ENCODE peak calls at places on chromosomes 4 and X, in four cellular contexts. C is AG04450, X is colonic mucosa, Q is A549. E is an unnamed sample.

GRCh38 chr4:55107054-55107453 is 18.3 kb downstream of the KDR start:
- DNase-seq in Q (no peak), X (no peak), C (no peak), E (no peak)

GRCh38 chrX:30777575-30777974 is 111.5 kb downstream of the TAB3 start:
- DNase-seq in Q (no peak), C (no peak), X (no peak), E (no peak)

GRCh38 chr4:78410651-78411050 is 140.9 kb upstream of the ANXA3 start:
- DNase-seq in C (no peak), Q (no peak), X (no peak), E (no peak)

GRCh38 chrX:48919360-48919821 is 567 bp upstream of the PIM2 start:
- DNase-seq in X (no peak), C (no peak), Q (no peak), E (no peak)

GRCh38 chrX:25432396-25432795 is 416.6 kb upstream of the ARX start:
- DNase-seq in Q (no peak), C (no peak), X (no peak), E (no peak)

GRCh38 chrX:135531813-135532212 is 11.4 kb downstream of the INTS6L start:
- DNase-seq in C (no peak), X (no peak), Q (no peak), E (no peak)

GRCh38 chr4:116724249-116724648 is 361.1 kb downstream of the TRAM1L1 start:
- DNase-seq in Q (no peak), X (no peak), C (no peak), E (no peak)

GRCh38 chr4:142369141-142369540 is 477.0 kb downstream of the INPP4B start:
- DNase-seq in X (no peak), Q (no peak), C (no peak), E (no peak)

GRCh38 chrX:38887222-38887621 is 86.0 kb downstream of the MID1IP1 start:
- DNase-seq in X (no peak), C (no peak), Q (no peak), E (no peak)

GRCh38 chr4:18736551-18736950 is 715.0 kb upstream of the LCORL start:
- DNase-seq in X (no peak), Q (no peak), C (no peak), E (no peak)

DNA sequence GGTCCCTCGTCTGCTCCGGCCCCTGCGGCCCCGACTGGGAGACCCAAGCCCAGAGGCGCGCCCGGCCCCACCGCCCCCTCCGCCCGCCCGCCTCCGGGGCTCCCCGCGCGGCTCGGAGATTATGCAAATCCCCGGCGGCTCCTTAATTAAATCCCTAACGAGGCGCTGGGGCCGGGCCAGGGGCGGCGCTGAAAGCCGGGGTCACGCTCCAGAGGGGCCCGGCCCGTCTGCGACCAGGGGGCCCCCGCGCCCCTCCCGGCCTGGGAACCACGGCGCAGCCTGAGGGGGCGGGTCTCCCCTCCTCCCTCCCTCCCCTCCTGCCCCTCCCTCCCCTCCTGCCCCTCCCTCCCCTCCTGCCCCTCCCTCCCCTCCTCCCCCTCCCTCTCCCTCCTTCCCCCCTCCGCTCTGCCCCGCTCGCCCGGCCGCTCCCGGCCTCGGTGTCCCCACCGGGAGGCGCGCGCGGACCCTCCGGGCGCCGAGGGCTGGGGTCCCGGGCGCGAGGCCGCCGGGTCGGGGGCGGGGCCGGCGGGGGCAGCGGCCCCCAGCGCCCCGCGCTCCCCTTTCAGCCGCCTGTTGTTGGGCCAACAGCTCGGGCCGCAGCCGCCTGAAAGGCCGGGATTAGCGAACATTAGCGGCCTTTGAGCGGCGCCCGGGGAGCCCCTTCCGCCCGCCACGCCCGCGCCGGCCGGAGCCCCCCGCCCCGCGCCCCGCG is 25.9 kb upstream of the FGFR3 start:
- DNase-seq in C (no peak), X (no peak), Q (peak), E (no peak)
- H3K4me3 ChIP-seq in C (peak), X (peak), Q (peak), E (no peak)

DNA sequence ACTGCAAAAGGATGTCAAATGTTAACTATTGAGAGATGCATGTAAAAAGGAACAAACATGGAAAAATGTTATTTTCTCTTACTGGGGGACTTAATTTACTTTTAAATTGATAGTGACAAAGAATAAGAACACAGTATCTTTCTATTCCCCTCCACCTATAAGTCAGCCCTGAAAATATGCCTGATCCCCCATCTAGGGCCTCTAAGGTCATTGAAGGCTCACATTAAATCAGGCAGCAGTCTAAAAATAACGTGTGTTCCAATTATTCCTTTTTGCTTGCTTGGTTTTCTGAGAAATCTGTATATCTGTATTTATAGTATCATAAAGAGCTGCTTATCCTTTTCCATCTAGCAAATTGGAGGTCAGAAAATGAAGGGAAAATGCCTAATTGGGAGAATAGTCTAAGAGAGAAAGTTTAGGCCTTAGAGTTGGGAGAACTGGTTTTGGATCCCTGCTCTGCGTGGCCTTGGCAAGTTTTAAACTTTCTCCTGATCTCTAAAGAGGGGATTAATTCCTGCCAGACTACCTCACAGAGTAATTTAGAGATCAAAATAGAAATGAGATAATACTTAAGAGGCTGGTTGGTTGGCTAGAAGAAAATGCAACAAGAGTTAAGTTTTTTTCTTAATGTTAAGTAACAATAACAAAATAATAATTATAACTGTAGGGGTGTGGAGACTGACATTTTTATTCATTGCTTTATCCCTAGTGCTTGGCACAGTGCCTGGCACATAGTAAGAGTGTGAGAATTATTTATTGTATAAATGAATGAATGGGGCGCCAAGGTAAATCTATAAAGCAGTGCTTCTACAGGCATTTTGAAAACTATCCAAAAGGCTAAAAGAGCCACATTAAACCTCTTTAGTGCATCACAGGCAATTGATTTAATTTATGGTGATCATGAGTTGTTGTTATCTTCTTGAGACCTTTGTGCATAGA is 160.3 kb downstream of the RASL11B start:
- DNase-seq in Q (no peak), C (no peak), X (no peak), E (no peak)
- H3K27ac ChIP-seq in Q (no peak), C (no peak), X (no peak), E (peak)

GRCh38 chr4:1360423-1361283 is 13.6 kb downstream of the UVSSA start:
- DNase-seq in Q (no peak), C (peak), X (no peak), E (no peak)
- TF ChIP-seq CTCF in Q (no peak), C (no peak), X (no peak), E (no peak)

GRCh38 chr4:76301775-76302162 is 4.8 kb upstream of the STBD1 start:
- DNase-seq in C (no peak), X (no peak), Q (no peak), E (no peak)
- H3K4me3 ChIP-seq in C (no peak), X (no peak), Q (no peak), E (no peak)

DNA sequence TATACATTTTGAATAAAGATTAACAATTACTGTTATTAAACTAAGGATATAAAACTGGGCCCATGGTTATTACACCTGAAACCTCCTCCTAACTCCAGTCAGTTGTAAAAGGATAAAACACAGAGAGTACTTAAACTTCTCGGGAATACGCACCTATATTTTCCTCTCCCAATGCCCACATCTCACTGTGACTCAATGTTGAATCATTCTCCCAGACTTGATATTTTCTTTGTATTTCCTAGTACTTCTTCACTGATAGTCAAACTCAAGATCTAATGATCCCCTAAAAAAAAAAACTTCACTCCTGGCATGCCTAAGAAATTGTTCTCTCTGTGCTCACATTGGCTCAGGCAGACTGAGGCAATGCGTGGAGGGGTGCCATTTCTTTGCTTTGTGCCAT is 212.5 kb upstream of the DKK2 start:
- DNase-seq in C (no peak), Q (no peak), X (no peak), E (no peak)
- H3K27ac ChIP-seq in C (no peak), Q (no peak), X (no peak), E (no peak)

DNA sequence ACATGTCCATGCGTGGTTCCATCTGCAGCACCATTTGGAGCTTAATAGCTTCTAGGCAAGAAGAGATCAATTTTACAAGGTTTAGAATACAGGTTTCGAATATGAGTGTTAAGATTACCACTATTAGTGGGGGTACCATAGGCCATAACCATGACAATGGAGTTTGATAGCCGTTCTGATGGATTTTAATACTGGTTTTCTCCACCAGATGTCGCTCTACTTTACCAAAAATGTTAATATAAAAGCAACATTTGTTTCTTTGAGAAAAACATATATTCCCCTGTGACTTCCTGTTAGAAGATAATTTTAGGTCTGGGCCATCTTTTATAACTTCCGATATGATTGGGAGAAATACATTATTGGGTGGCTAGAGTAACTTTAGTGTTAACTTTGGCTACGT is 499.7 kb upstream of the POU3F4 start:
- DNase-seq in X (no peak), Q (peak), C (no peak), E (no peak)
- TF ChIP-seq CTCF in X (peak), Q (peak), C (peak), E (no peak)